ENCODE peak calls at places on chromosome 3, in four cellular contexts. One of them, this sample, is unnamed.

GRCh38 chr3:168100777-168101492 is 5.2 kb upstream of the GOLIM4 start:
- DNase-seq in AG09319: no peak
- DNase-seq in HFFc6: peak; percentile 67
- DNase-seq in left lung: no peak
- DNase-seq in this sample: no peak

GRCh38 chr3:20450611-20451010 is 264.6 kb upstream of the SGO1 start:
- DNase-seq in AG09319: no peak
- DNase-seq in HFFc6: no peak
- DNase-seq in left lung: no peak
- DNase-seq in this sample: no peak

GRCh38 chr3:23085256-23085655 is 117.9 kb upstream of the UBE2E2 start:
- DNase-seq in AG09319: no peak
- DNase-seq in HFFc6: peak; percentile 30
- DNase-seq in left lung: no peak
- DNase-seq in this sample: no peak

GRCh38 chr3:113223831-113224240 is 12.5 kb downstream of the BOC start:
- DNase-seq in AG09319: no peak
- DNase-seq in HFFc6: no peak
- DNase-seq in left lung: no peak
- DNase-seq in this sample: no peak

GRCh38 chr3:58994746-58995330 is 55.0 kb downstream of the CFAP20DC start:
- DNase-seq in AG09319: peak; percentile 42
- DNase-seq in HFFc6: peak; percentile 61
- DNase-seq in left lung: no peak
- DNase-seq in this sample: no peak

GRCh38 chr3:99781761-99782160 is 35.9 kb upstream of the CMSS1 start:
- DNase-seq in AG09319: no peak
- DNase-seq in HFFc6: peak; percentile 41
- DNase-seq in left lung: no peak
- DNase-seq in this sample: no peak

GRCh38 chr3:89107461-89108035 is at the start of gene EPHA3:
- DNase-seq in AG09319: peak; percentile 12
- DNase-seq in HFFc6: peak; percentile 24
- DNase-seq in left lung: peak; percentile 69
- DNase-seq in this sample: peak; percentile 84

GRCh38 chr3:36124118-36124796 is 256.0 kb upstream of the STAC start:
- DNase-seq in AG09319: peak; percentile 36
- DNase-seq in HFFc6: no peak
- DNase-seq in left lung: no peak
- DNase-seq in this sample: no peak

GRCh38 chr3:116863842-116864626 is 154.5 kb downstream of the TUSC7 start:
- DNase-seq in AG09319: peak; percentile 3
- DNase-seq in HFFc6: no peak
- DNase-seq in left lung: no peak
- DNase-seq in this sample: no peak

GRCh38 chr3:193816656-193817311 is 223.8 kb downstream of the OPA1 start:
- DNase-seq in AG09319: no peak
- DNase-seq in HFFc6: no peak
- DNase-seq in left lung: peak; percentile 56
- DNase-seq in this sample: no peak

GRCh38 chr3:58537412-58538301 is 667 bp upstream of the ACOX2 start:
- DNase-seq in AG09319: no peak
- DNase-seq in HFFc6: no peak
- DNase-seq in left lung: no peak
- DNase-seq in this sample: no peak

GRCh38 chr3:26703519-26703918 is 80.9 kb downstream of the LRRC3B start:
- DNase-seq in AG09319: no peak
- DNase-seq in HFFc6: no peak
- DNase-seq in left lung: no peak
- DNase-seq in this sample: no peak

GRCh38 chr3:20250314-20250713 is 64.3 kb upstream of the SGO1 start:
- DNase-seq in AG09319: no peak
- DNase-seq in HFFc6: no peak
- DNase-seq in left lung: no peak
- DNase-seq in this sample: no peak

GRCh38 chr3:190586631-190587000 is 72.7 kb downstream of the IL1RAP start:
- DNase-seq in AG09319: no peak
- DNase-seq in HFFc6: peak; percentile 53
- DNase-seq in left lung: no peak
- DNase-seq in this sample: no peak

GRCh38 chr3:43872301-43872700 is 181.6 kb downstream of the ABHD5 start:
- DNase-seq in AG09319: no peak
- DNase-seq in HFFc6: peak; percentile 82
- DNase-seq in left lung: no peak
- DNase-seq in this sample: no peak

GRCh38 chr3:79314962-79315361 is 452.8 kb downstream of the ROBO1 start:
- DNase-seq in AG09319: no peak
- DNase-seq in HFFc6: no peak
- DNase-seq in left lung: no peak
- DNase-seq in this sample: no peak

GRCh38 chr3:11080492-11080891 is 73.8 kb upstream of the HRH1 start:
- DNase-seq in AG09319: no peak
- DNase-seq in HFFc6: no peak
- DNase-seq in left lung: no peak
- DNase-seq in this sample: no peak

GRCh38 chr3:127446756-127447155 is 143.8 kb downstream of the TPRA1 start:
- DNase-seq in AG09319: no peak
- DNase-seq in HFFc6: no peak
- DNase-seq in left lung: peak; percentile 2
- DNase-seq in this sample: no peak

GRCh38 chr3:127448671-127449070 is 141.9 kb downstream of the TPRA1 start:
- DNase-seq in AG09319: no peak
- DNase-seq in HFFc6: no peak
- DNase-seq in left lung: peak; percentile 14
- DNase-seq in this sample: peak; percentile 40

GRCh38 chr3:127449489-127450212 is 140.9 kb downstream of the TPRA1 start:
- DNase-seq in AG09319: no peak
- DNase-seq in HFFc6: no peak
- DNase-seq in left lung: peak; percentile 8
- DNase-seq in this sample: peak; percentile 22

GRCh38 chr3:127450331-127450730 is 140.2 kb downstream of the TPRA1 start:
- DNase-seq in AG09319: no peak
- DNase-seq in HFFc6: no peak
- DNase-seq in left lung: peak; percentile 26
- DNase-seq in this sample: peak; percentile 57

DNA sequence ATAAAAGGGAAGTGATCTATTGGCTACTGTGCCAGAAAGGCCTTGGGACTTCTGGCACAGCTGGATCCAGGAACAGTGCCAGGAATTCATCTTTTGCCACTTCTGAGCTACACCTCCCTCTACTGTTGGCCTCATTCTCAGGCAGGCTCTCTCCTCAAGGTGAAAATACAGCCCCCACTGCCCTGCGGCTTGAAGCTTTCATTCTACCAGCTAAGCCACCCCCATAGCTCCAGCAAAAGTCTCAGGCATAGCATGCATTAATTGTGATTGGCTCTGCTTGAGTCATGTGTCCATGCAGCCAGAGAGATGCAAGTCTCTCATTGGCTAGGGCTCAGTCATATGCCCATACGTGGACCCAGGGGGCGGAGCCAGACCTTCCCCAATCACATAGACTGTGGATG is 142.4 kb downstream of the TPRA1 start:
- DNase-seq in AG09319: no peak
- DNase-seq in HFFc6: no peak
- DNase-seq in left lung: peak; percentile 20
- DNase-seq in this sample: peak; percentile 30
- TF ChIP-seq CTCF in AG09319: no peak
- TF ChIP-seq CTCF in HFFc6: no peak
- TF ChIP-seq CTCF in left lung: no peak
- TF ChIP-seq CTCF in this sample: peak; percentile 24

GRCh38 chr3:109228391-109229080 is 87.8 kb downstream of the DPPA2 start:
- DNase-seq in AG09319: no peak
- DNase-seq in HFFc6: no peak
- DNase-seq in left lung: no peak
- DNase-seq in this sample: no peak

DNA sequence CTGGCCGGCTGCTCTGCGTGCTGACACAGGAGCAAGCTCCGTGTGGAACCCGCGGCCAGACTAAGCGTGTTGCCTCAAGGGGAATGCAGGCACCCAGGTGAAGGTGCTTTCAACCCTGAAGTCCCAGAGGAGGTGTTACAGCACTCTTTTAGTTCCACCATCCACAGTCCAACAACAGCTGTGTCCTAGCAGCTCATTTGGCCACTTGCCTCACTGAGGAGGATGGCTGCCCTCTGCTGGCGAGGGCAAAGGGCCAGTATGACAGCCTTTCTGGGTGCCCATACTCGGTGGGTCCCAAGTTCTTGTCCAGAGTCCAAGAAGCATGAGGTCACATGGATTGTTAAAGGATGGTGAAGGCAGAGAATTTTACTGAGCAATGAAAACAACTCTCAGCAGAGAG is 87.8 kb downstream of the C3orf85 start:
- DNase-seq in AG09319: no peak
- DNase-seq in HFFc6: no peak
- DNase-seq in left lung: no peak
- DNase-seq in this sample: no peak
- TF ChIP-seq CTCF in AG09319: no peak
- TF ChIP-seq CTCF in HFFc6: peak; percentile 37
- TF ChIP-seq CTCF in left lung: no peak
- TF ChIP-seq CTCF in this sample: peak; percentile 27

GRCh38 chr3:159913712-159914414 is 74.8 kb upstream of the IL12A start:
- DNase-seq in AG09319: no peak
- DNase-seq in HFFc6: no peak
- DNase-seq in left lung: no peak
- DNase-seq in this sample: no peak

GRCh38 chr3:159914421-159914820 is 74.2 kb upstream of the IL12A start:
- DNase-seq in AG09319: no peak
- DNase-seq in HFFc6: peak; percentile 19
- DNase-seq in left lung: no peak
- DNase-seq in this sample: no peak

GRCh38 chr3:159907828-159908227 is 80.8 kb upstream of the IL12A start:
- DNase-seq in AG09319: no peak
- DNase-seq in HFFc6: no peak
- DNase-seq in left lung: no peak
- DNase-seq in this sample: no peak

GRCh38 chr3:159911664-159912037 is 77.0 kb upstream of the IL12A start:
- DNase-seq in AG09319: no peak
- DNase-seq in HFFc6: no peak
- DNase-seq in left lung: no peak
- DNase-seq in this sample: no peak

GRCh38 chr3:159911011-159911663 is 77.5 kb upstream of the IL12A start:
- DNase-seq in AG09319: no peak
- DNase-seq in HFFc6: no peak
- DNase-seq in left lung: no peak
- DNase-seq in this sample: no peak
- TF ChIP-seq CTCF in AG09319: no peak
- TF ChIP-seq CTCF in HFFc6: no peak
- TF ChIP-seq CTCF in left lung: no peak
- TF ChIP-seq CTCF in this sample: peak; percentile 21

GRCh38 chr3:187064210-187065115 is 74.8 kb downstream of the RPL39L start:
- DNase-seq in AG09319: peak; percentile 8
- DNase-seq in HFFc6: no peak
- DNase-seq in left lung: no peak
- DNase-seq in this sample: no peak

GRCh38 chr3:187069857-187070516 is 69.3 kb downstream of the RPL39L start:
- DNase-seq in AG09319: no peak
- DNase-seq in HFFc6: no peak
- DNase-seq in left lung: no peak
- DNase-seq in this sample: no peak

GRCh38 chr3:187063286-187064081 is 75.8 kb downstream of the RPL39L start:
- DNase-seq in AG09319: no peak
- DNase-seq in HFFc6: no peak
- DNase-seq in left lung: peak; percentile 56
- DNase-seq in this sample: no peak

GRCh38 chr3:187062526-187063177 is 76.6 kb downstream of the RPL39L start:
- DNase-seq in AG09319: peak; percentile 62
- DNase-seq in HFFc6: peak; percentile 48
- DNase-seq in left lung: no peak
- DNase-seq in this sample: no peak

GRCh38 chr3:187066228-187066995 is 72.9 kb downstream of the RPL39L start:
- DNase-seq in AG09319: no peak
- DNase-seq in HFFc6: peak; percentile 19
- DNase-seq in left lung: no peak
- DNase-seq in this sample: no peak
- TF ChIP-seq CTCF in AG09319: peak; percentile 9
- TF ChIP-seq CTCF in HFFc6: peak; percentile 40
- TF ChIP-seq CTCF in left lung: no peak
- TF ChIP-seq CTCF in this sample: peak; percentile 49

This sample was measured in chondrocyte.